ENCODE peak calls at places on chromosomes 1 and 21, in eight cellular contexts. F is GM12892; C is left kidney; E is activated CD8-positive, alpha-beta memory T cell treated with anti-CD3 and anti-CD28 coated beads, Interleukin-2, amount 10 ng/mL, durations not matched to agents 7 days and 5 days; G is activated T-cell treated with anti-CD3 and anti-CD28 coated beads for 1 hour; T is upper lobe of right lung; A is NCI-H1105; H is endodermal cell. K is an unnamed sample.

GRCh38 chr1:187788686-187789085 is 959.9 kb downstream of the PLA2G4A start:
- DNase-seq in H (no peak), T (no peak), E (no peak), G (no peak), F (no peak), A (no peak), C (no peak), K (no peak)

GRCh38 chr1:67700692-67701410 is 15.8 kb downstream of the GADD45A start:
- DNase-seq in E (no peak), G (no peak), A (no peak), C (peak; percentile 64), H (peak; percentile 85), T (no peak), F (no peak), K (peak; percentile 52)

GRCh38 chr1:62356257-62356835 is 37.1 kb upstream of the KANK4 start:
- DNase-seq in T (no peak), G (no peak), H (no peak), F (no peak), C (no peak), E (no peak), A (no peak), K (no peak)

GRCh38 chr1:92186081-92186480 is 31.6 kb upstream of the C1orf146 start:
- DNase-seq in A (no peak), C (no peak), H (no peak), G (no peak), T (no peak), F (no peak), E (no peak), K (no peak)

GRCh38 chr1:150192012-150192411 is 42.3 kb downstream of the PLEKHO1 start:
- DNase-seq in F (no peak), E (no peak), C (no peak), T (no peak), A (no peak), G (no peak), H (no peak), K (no peak)

GRCh38 chr1:26218906-26219494 is 15.0 kb upstream of the CEP85 start:
- DNase-seq in E (no peak), A (no peak), F (no peak), T (no peak), H (no peak), C (no peak), G (no peak), K (no peak)

GRCh38 chr1:114314098-114314497 is 160.4 kb upstream of the SYT6 start:
- DNase-seq in G (no peak), E (no peak), T (no peak), H (no peak), F (no peak), C (no peak), A (no peak), K (no peak)

GRCh38 chr21:28959367-28960099 is 33.1 kb downstream of the LTN1 start:
- DNase-seq in C (no peak), G (no peak), T (no peak), H (no peak), A (no peak), F (no peak), E (no peak), K (no peak)

GRCh38 chr1:73100216-73100615 is 817.9 kb upstream of the NEGR1 start:
- DNase-seq in T (no peak), C (no peak), F (no peak), G (no peak), H (no peak), A (no peak), E (no peak), K (no peak)

GRCh38 chr1:4169991-4170390 is 269.9 kb upstream of the C1orf174 start:
- DNase-seq in E (no peak), T (no peak), G (no peak), C (no peak), F (no peak), H (no peak), A (no peak), K (no peak)

GRCh38 chr1:43171312-43171875 is 696 bp downstream of the EBNA1BP2 start:
- DNase-seq in C (no peak), F (no peak), A (no peak), H (peak; percentile 55), G (no peak), E (no peak), T (no peak), K (no peak)

GRCh38 chr1:89670168-89670567 is 37.2 kb downstream of the LRRC8C start:
- DNase-seq in C (peak; percentile 13), H (no peak), G (no peak), E (no peak), T (no peak), A (no peak), F (no peak), K (no peak)

GRCh38 chr1:111944121-111944785 is 45.2 kb downstream of the KCND3 start:
- DNase-seq in G (no peak), T (peak; percentile 57), E (no peak), C (peak; percentile 56), H (no peak), A (no peak), F (no peak), K (no peak)

GRCh38 chr1:213761845-213762407 is 225.8 kb upstream of the PROX1 start:
- DNase-seq in G (peak; percentile 16), A (no peak), E (no peak), H (peak; percentile 64), C (no peak), T (no peak), F (no peak), K (peak; percentile 4)

GRCh38 chr1:201405484-201405831 is 6.3 kb upstream of the LAD1 start:
- DNase-seq in T (peak; percentile 89), G (no peak), C (peak; percentile 79), A (no peak), E (no peak), H (no peak), F (no peak), K (peak; percentile 31)

GRCh38 chr1:31593770-31594632 is 17.7 kb downstream of the TINAGL1 start:
- DNase-seq in F (peak; percentile 59), H (peak; percentile 95), E (peak; percentile 85), C (peak; percentile 80), T (peak; percentile 89), A (peak; percentile 54), G (peak; percentile 57), K (peak; percentile 70)

GRCh38 chr21:32328595-32328994 is 29.9 kb downstream of the MRAP start:
- DNase-seq in C (peak; percentile 9), H (no peak), T (no peak), A (no peak), F (no peak), E (no peak), G (no peak), K (no peak)

GRCh38 chr1:201870397-201870796 is 18.3 kb upstream of the SHISA4 start:
- DNase-seq in E (no peak), G (no peak), F (no peak), A (no peak), T (no peak), C (no peak), H (no peak), K (no peak)

GRCh38 chr1:91958926-91959325 is 9.7 kb downstream of the BRDT start:
- DNase-seq in C (no peak), H (no peak), F (no peak), A (no peak), G (no peak), E (no peak), T (no peak), K (no peak)

GRCh38 chr1:112637257-112638108 is 17.9 kb downstream of the CAPZA1 start:
- DNase-seq in C (no peak), E (no peak), H (no peak), G (no peak), T (no peak), A (no peak), F (no peak), K (no peak)

GRCh38 chr1:247440001-247440620 is 17.8 kb downstream of the OR2B11 start:
- DNase-seq in C (no peak), F (peak; percentile 40), T (no peak), A (no peak), E (no peak), H (no peak), G (no peak), K (no peak)

GRCh38 chr1:16326833-16327404 is 25.4 kb downstream of the FBXO42 start:
- DNase-seq in G (no peak), A (no peak), E (no peak), H (no peak), C (no peak), F (no peak), T (no peak), K (no peak)

GRCh38 chr21:39149882-39150281 is 33.4 kb downstream of the PSMG1 start:
- DNase-seq in E (no peak), T (no peak), H (no peak), G (no peak), C (no peak), F (no peak), A (no peak), K (no peak)

GRCh38 chr1:44270666-44271628 is 57.7 kb downstream of the DMAP1 start:
- DNase-seq in E (no peak), F (no peak), H (no peak), C (no peak), G (no peak), T (no peak), A (no peak), K (no peak)

GRCh38 chr1:163628034-163628773 is 306.4 kb downstream of the NUF2 start:
- DNase-seq in C (peak; percentile 5), E (no peak), A (no peak), G (no peak), H (no peak), T (no peak), F (no peak), K (no peak)

GRCh38 chr1:176866011-176866410 is 298.5 kb downstream of the ASTN1 start:
- DNase-seq in F (no peak), E (no peak), C (no peak), H (no peak), T (no peak), G (no peak), A (no peak), K (no peak)

K was measured in nephron progenitor cell.